ENCODE peak calls at places on chromosomes 1 and 21, in four cellular contexts. O, C, U and Z are unnamed samples.

GRCh38 chr1:54614558-54614957 is 8.8 kb downstream of the FAM151A start:
- DNase-seq in C (no peak), O (no peak), U (peak; percentile 2), Z (no peak)

GRCh38 chr1:24635195-24635843 is 7.8 kb upstream of the SRRM1 start:
- DNase-seq in U (no peak), O (no peak), C (no peak), Z (no peak)

GRCh38 chr1:20279507-20279906 is 11.2 kb upstream of the VWA5B1 start:
- DNase-seq in O (peak; percentile 23), C (no peak), U (no peak), Z (no peak)

GRCh38 chr1:150213170-150214098 is 22.5 kb downstream of the ANP32E start:
- DNase-seq in C (peak; percentile 94), U (peak; percentile 96), O (peak; percentile 90), Z (peak; percentile 91)

GRCh38 chr1:54402896-54403295 is 3.3 kb downstream of the SSBP3 start:
- DNase-seq in O (no peak), C (peak; percentile 47), U (no peak), Z (no peak)

GRCh38 chr1:87077959-87078673 is 163.7 kb downstream of the HS2ST1 start:
- DNase-seq in C (no peak), U (no peak), O (no peak), Z (no peak)

GRCh38 chr1:18175530-18176377 is 68.2 kb downstream of the IGSF21 start:
- DNase-seq in O (no peak), U (no peak), C (peak; percentile 40), Z (no peak)

GRCh38 chr1:16420719-16421118 is 16.5 kb downstream of the SPATA21 start:
- DNase-seq in C (no peak), U (no peak), O (no peak), Z (no peak)

GRCh38 chr1:199646761-199647160 is 380.7 kb upstream of the NR5A2 start:
- DNase-seq in C (no peak), U (no peak), O (no peak), Z (no peak)

GRCh38 chr1:95888877-95889799 is 655.1 kb downstream of the RWDD3 start:
- DNase-seq in C (no peak), O (no peak), U (no peak), Z (no peak)

GRCh38 chr1:58724483-58724882 is 24.6 kb upstream of the MYSM1 start:
- DNase-seq in O (no peak), C (no peak), U (no peak), Z (no peak)

GRCh38 chr1:18794066-18794465 is 65.4 kb downstream of the TAS1R2 start:
- DNase-seq in C (no peak), O (no peak), U (no peak), Z (no peak)

GRCh38 chr1:2587071-2587859 is 688 bp downstream of the PRXL2B start:
- DNase-seq in U (peak; percentile 37), C (no peak), O (no peak), Z (peak; percentile 59)

GRCh38 chr1:38050397-38051141 is 4.0 kb upstream of the POU3F1 start:
- DNase-seq in C (no peak), U (no peak), O (no peak), Z (no peak)

GRCh38 chr1:226738421-226738994 is 574 bp downstream of the ITPKB start:
- DNase-seq in O (no peak), U (no peak), C (peak; percentile 37), Z (peak; percentile 34)

GRCh38 chr21:32611471-32611997 is 643 bp downstream of the CFAP298 start:
- DNase-seq in U (no peak), C (peak; percentile 33), O (no peak), Z (peak; percentile 53)

GRCh38 chr21:35072960-35073359 is 23.9 kb upstream of the RUNX1 start:
- DNase-seq in U (no peak), O (peak; percentile 33), C (no peak), Z (no peak)

GRCh38 chr1:156177918-156178654 is 15.8 kb upstream of the SLC25A44 start:
- DNase-seq in O (no peak), U (no peak), C (no peak), Z (no peak)

GRCh38 chr1:112395832-112396667 is at the start of gene CTTNBP2NL:
- DNase-seq in U (peak; percentile 98), C (peak; percentile 97), O (peak; percentile 98), Z (peak; percentile 97)

GRCh38 chr1:194538453-194538852 is 1352.0 kb upstream of the B3GALT2 start:
- DNase-seq in C (no peak), O (no peak), U (no peak), Z (no peak)

GRCh38 chr1:174158767-174159252 is 510 bp upstream of the RABGAP1L start:
- DNase-seq in C (no peak), O (no peak), U (no peak), Z (no peak)

GRCh38 chr1:214429951-214430742 is 121.3 kb downstream of the PTPN14 start:
- DNase-seq in U (no peak), C (no peak), O (no peak), Z (peak; percentile 66)

GRCh38 chr1:42753070-42753469 is 13.0 kb upstream of the CLDN19 start:
- DNase-seq in O (no peak), C (no peak), U (no peak), Z (no peak)

GRCh38 chr1:199743227-199743626 is 284.3 kb upstream of the NR5A2 start:
- DNase-seq in O (no peak), U (no peak), C (no peak), Z (no peak)

GRCh38 chr21:29145354-29145782 is 14.9 kb downstream of the MAP3K7CL start:
- DNase-seq in O (no peak), U (no peak), C (no peak), Z (peak; percentile 50)

GRCh38 chr1:45275054-45275453 is 51.6 kb upstream of the HPDL start:
- DNase-seq in O (no peak), U (no peak), C (no peak), Z (no peak)

GRCh38 chr1:41846595-41846994 is 72.1 kb downstream of the HIVEP3 start:
- DNase-seq in C (no peak), U (no peak), O (no peak), Z (no peak)

GRCh38 chr1:201649776-201650607 is 111.1 kb downstream of the NAV1 start:
- DNase-seq in C (peak; percentile 89), O (peak; percentile 52), U (peak; percentile 83), Z (peak; percentile 43)

GRCh38 chr1:80994934-80995333 is 805.8 kb upstream of the ADGRL2 start:
- DNase-seq in U (no peak), O (no peak), C (no peak), Z (no peak)

DNA sequence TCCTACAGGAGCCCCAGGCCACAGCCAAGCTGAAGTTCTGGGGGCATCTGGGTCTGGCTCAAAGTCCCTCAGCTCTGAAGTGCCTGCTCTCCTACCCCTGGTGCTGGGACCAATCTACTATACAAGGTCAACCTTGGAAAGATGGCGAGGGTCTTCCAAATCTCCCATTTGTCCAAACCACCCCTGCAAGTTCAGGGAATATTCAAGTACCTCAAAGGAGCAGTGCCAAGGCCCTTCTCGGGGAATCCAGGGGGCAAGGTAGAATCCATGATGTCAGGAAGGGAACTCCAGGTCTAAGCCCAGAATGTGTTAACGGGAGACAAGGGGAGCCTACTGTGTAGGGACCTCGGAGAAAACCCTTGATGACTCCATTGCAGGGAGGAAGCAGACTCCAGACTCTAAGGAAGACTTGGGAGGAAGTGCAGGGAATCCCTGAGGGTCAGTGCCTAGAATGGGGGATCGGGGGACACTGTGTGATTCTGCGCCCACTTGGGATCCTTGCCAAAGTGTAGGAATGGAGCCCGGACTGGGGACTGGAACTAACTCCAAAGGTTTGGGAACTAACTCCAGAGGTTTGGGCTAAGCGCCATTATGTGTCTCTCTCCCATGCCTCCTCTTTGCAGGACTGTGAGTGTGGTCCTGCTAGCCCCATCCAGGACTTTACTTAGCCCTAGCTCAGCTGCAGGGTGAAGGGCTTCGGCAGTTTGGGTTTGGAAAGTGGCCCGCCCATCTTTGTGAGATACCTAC is 8.7 kb downstream of the TAL1 start:
- DNase-seq in O (no peak), C (no peak), U (peak; percentile 6), Z (no peak)
- TF ChIP-seq CTCF in O (no peak), C (no peak), U (no peak), Z (no peak)

GRCh38 chr1:240426056-240426455 is 185.9 kb downstream of the GREM2 start:
- DNase-seq in O (no peak), C (no peak), U (no peak), Z (no peak)

GRCh38 chr1:240423525-240423924 is 188.4 kb downstream of the GREM2 start:
- DNase-seq in C (no peak), U (no peak), O (no peak), Z (no peak)

DNA sequence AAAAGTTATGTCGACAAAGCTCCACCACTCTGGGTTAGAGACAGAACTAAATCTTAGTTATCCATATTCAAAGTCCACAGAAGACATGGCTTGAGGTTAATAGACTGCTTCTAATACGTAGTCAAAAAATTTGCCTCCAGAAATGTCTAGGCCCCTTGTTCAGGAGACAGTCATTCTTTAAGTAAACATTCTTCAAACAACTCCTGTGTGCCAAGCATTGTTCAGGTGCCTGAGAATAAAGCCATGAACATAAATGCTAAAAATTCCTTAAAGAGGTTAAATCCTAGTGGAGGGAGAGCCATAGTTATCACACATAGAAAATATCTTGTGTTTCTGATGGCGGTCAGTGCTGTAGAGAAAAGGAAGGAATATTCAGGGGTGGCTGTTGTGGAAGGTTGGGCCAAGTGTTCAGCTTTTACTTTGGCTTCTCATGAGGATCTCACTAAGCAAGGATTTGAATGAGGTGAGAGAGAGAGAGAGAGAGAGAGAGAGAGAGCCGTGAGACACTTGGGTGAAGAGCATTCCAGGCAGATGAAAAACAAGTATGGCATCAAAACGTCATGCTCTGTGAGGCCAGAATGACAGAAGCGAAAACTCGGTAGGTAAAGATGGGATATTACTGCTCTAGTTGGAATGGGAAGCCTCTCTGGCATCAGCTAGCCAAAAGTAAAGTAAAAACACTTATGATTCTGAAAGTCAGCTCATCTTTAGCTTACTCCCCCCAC is 187.1 kb downstream of the GREM2 start:
- DNase-seq in U (no peak), C (no peak), O (no peak), Z (no peak)
- H3K4me1 ChIP-seq in U (no peaks in the 10 kb centered on the region), C (no peaks in the 10 kb centered on the region), O (no peaks in the 10 kb centered on the region), Z (no peaks in the 10 kb centered on the region)

GRCh38 chr21:39348355-39349210 is at the start of gene HMGN1:
- DNase-seq in O (peak; percentile 87), C (peak; percentile 88), U (peak; percentile 82), Z (peak; percentile 86)
- TF ChIP-seq POLR2A in O (no peak), C (no peak), U (peak; percentile 79), Z (peak; percentile 52)

GRCh38 chr21:46165099-46165498 is 9.7 kb upstream of the FTCD start:
- DNase-seq in U (no peak), C (no peak), O (no peak), Z (no peak)
- TF ChIP-seq CTCF in U (no peak), C (no peak), O (no peak), Z (no peak)

DNA sequence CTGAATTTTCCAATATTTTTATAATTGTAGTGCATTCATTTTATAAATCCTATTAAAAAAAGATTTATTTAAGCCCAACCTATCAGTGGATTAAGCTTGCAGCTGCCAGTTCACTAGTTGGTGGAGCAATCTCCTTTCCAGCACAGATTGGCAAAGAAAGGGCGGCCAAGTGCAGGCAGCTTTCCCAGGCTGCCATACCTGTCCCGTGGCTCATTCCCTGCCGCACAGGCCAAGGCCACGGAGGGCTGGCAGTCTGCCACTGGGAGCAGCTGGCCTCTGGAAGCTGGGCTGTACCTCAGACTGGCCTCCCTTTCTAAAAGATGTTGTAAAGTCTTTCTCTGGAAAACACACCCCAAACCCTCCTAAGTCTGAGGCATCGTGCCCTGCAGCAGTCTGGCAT is 74.2 kb downstream of the SIM2 start:
- DNase-seq in U (peak; percentile 16), C (peak; percentile 96), O (peak; percentile 87), Z (peak; percentile 94)
- H3K4me1 ChIP-seq in U (no peaks in the 10 kb centered on the region), C (peaks cover 12% of the 10 kb centered on the region), O (no peaks in the 10 kb centered on the region), Z (peaks cover 20% of the 10 kb centered on the region)